ENCODE peak calls at places on chromosomes 13 and 19, in four cellular contexts. P, C, X and V are unnamed samples.

GRCh38 chr13:50829896-50830295 is 13.6 kb downstream of the DLEU7 start:
- DNase-seq in X (no peak), C (no peak), P (no peak), V (no peak)

GRCh38 chr13:42702726-42703125 is 78.7 kb upstream of the FAM216B start:
- DNase-seq in X (no peak), P (no peak), C (no peak), V (no peak)

GRCh38 chr19:29752450-29753025 is 37.5 kb upstream of the C19orf12 start:
- DNase-seq in P (no peak), C (no peak), X (no peak), V (no peak)

GRCh38 chr13:51912091-51912490 is 50.3 kb downstream of the CCDC70 start:
- DNase-seq in P (no peak), X (no peak), C (no peak), V (peak; percentile 26)

GRCh38 chr13:48181482-48182145 is 51.4 kb upstream of the ITM2B start:
- DNase-seq in X (no peak), C (no peak), P (no peak), V (no peak)

GRCh38 chr19:56837492-56837891 is 3.0 kb downstream of the PEG3 start:
- DNase-seq in P (no peak), X (no peak), C (peak; percentile 84), V (no peak)

GRCh38 chr13:95797016-95797415 is 120.1 kb downstream of the DNAJC3 start:
- DNase-seq in C (no peak), P (no peak), X (no peak), V (no peak)

GRCh38 chr19:1302534-1303239 is 17.0 kb downstream of the EFNA2 start:
- DNase-seq in X (no peak), C (no peak), P (no peak), V (no peak)

GRCh38 chr13:112066624-112067004 is 335 bp upstream of the SOX1 start:
- DNase-seq in C (peak; percentile 84), P (no peak), X (peak; percentile 82), V (peak; percentile 91)

GRCh38 chr13:28478127-28478526 is 16.8 kb downstream of the FLT1 start:
- DNase-seq in C (no peak), P (peak; percentile 84), X (no peak), V (no peak)

GRCh38 chr13:40818926-40819325 is 29.5 kb downstream of the SLC25A15 start:
- DNase-seq in C (no peak), P (no peak), X (no peak), V (no peak)

GRCh38 chr19:23882493-23882892 is 32.2 kb upstream of the ZNF726 start:
- DNase-seq in C (no peak), P (no peak), X (no peak), V (no peak)

GRCh38 chr13:28684257-28684656 is 25.3 kb downstream of the POMP start:
- DNase-seq in C (peak; percentile 93), X (peak; percentile 85), P (no peak), V (peak; percentile 97)

GRCh38 chr13:41127746-41128145 is 4.9 kb downstream of the KBTBD6 start:
- DNase-seq in C (no peak), P (no peak), X (no peak), V (no peak)

GRCh38 chr13:51015973-51016372 is 95.1 kb downstream of the C13orf42 start:
- DNase-seq in C (no peak), P (no peak), X (no peak), V (no peak)

GRCh38 chr19:3190921-3191805 is 5.4 kb downstream of the NCLN start:
- DNase-seq in X (no peak), C (no peak), P (no peak), V (no peak)

GRCh38 chr13:27283906-27284523 is 13.4 kb downstream of the RASL11A start:
- DNase-seq in X (no peak), P (no peak), C (no peak), V (peak; percentile 19)

GRCh38 chr13:26601669-26602068 is 44.2 kb downstream of the WASF3 start:
- DNase-seq in X (no peak), P (peak; percentile 59), C (peak; percentile 73), V (no peak)

GRCh38 chr19:31715249-31715944 is 366.2 kb upstream of the TSHZ3 start:
- DNase-seq in P (no peak), C (peak; percentile 55), X (no peak), V (no peak)

GRCh38 chr19:14439014-14439413 is 5.9 kb downstream of the PKN1 start:
- DNase-seq in X (no peak), P (no peak), C (no peak), V (no peak)

GRCh38 chr13:45584816-45585215 is 30.7 kb downstream of the ERICH6B start:
- DNase-seq in X (no peak), P (no peak), C (peak; percentile 56), V (peak; percentile 43)

GRCh38 chr19:1214862-1215731 is 9.5 kb downstream of the STK11 start:
- DNase-seq in C (no peak), P (no peak), X (no peak), V (no peak)

GRCh38 chr13:98173431-98173921 is 3.6 kb downstream of the RNF113B start:
- DNase-seq in X (no peak), C (peak; percentile 93), P (peak; percentile 99), V (no peak)

GRCh38 chr13:110643324-110643723 is 28.0 kb downstream of the NAXD start:
- DNase-seq in X (peak; percentile 33), C (no peak), P (no peak), V (peak; percentile 19)

GRCh38 chr13:38662362-38662761 is 24.5 kb upstream of the FREM2 start:
- DNase-seq in X (no peak), P (peak; percentile 16), C (no peak), V (no peak)

GRCh38 chr13:22487932-22488331 is 692.8 kb upstream of the SGCG start:
- DNase-seq in X (no peak), P (no peak), C (no peak), V (no peak)

DNA sequence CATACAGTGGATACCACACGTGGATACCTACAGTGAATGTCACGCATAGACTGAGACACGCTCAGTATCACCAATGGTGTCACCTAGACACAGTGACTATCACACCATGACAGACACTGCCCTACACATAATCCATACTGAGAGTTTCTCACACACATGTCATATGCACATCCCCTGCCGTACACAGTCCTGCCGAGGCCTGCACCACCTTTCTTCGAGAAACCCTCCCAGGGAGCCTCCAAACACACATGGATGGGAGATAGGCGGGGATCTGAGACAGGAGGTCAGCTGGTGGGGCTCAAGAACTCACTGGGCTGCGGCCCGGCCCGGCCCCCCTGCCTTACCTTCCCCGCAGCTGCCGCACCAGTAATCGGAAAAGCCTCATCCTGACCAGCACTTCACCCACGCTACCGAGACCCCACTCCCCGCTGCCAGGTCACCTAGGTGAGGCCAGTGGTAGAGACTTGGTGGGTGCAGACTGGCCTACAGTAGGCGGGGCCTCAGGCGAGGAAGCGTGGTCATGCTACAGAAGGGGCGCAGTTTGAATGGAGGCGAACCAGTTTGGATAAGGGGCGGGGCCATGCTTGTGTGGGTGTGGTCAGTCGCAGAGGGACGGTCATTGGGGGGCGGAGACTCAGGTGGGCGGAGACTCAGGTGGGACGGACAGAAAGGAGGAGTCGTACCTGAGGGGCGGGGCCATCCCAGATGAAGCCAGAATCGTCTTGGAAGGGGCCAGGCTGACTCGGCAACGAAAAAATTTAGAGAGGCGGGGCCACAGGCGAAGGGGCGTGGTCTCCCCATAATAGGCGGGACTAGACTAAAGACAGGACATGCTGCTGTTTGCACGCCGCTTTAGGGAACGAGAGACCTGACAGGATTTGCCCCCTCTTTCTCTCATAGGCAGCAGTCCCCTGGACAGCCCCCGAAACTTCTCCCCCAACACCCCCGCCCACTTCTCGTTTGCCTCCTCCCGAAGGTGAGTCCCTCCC is 2.1 kb downstream of the MAST1 start:
- DNase-seq in X (peak; percentile 100), P (peak; percentile 63), C (peak; percentile 98), V (peak; percentile 98)
- H3K23ac ChIP-seq in X (no peak overlapping the region), P (no peak overlapping the region), C (no peak overlapping the region), V (no peak overlapping the region)

DNA sequence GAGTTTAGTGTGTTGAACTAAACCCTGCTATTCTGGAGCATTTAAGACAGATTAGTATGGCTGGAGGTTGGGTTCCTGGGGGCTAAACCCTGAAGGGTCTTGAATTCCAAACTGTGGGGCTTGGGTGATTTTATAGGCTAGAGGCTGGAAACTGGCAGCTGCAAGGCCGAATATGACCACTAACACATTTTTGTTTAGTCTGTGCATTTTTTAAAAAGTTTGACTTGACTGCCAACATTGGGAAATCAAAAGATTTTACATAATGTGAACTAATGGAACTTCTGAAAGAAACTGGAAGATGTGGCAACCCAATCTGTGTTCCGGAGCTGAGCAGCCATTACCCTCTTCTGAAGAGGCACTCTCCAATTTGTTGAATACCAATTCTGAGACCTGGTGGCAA is 5.1 kb downstream of the ZNF784 start:
- DNase-seq in X (no peak), P (peak; percentile 61), C (no peak), V (no peak)
- H3K56ac ChIP-seq in X (no peak overlapping the region), P (no peak overlapping the region), C (no peak overlapping the region), V (no peak overlapping the region)

DNA sequence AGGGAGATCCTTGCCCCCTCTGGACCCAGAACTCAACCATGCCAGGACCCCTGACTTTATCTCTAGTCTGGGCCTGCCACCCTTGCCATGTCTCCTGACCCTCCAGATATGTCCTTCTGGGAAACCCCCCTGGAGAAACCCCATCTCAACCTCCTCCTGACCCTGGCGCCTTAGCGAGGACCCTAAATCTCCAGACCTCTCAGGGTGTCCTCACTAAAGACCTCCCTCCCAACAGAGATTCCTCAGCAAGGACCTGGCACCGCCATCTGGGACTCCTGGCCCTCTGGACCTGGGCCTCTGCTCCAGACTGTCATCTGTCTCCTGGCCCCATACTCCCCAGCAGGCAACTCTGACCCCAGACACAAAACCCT is 1.3 kb downstream of the KCNK6 start:
- DNase-seq in P (no peak), X (no peak), C (no peak), V (no peak)
- H3K9ac ChIP-seq in P (no peak overlapping the region), X (no peak overlapping the region), C (no peak overlapping the region), V (no peak overlapping the region)

DNA sequence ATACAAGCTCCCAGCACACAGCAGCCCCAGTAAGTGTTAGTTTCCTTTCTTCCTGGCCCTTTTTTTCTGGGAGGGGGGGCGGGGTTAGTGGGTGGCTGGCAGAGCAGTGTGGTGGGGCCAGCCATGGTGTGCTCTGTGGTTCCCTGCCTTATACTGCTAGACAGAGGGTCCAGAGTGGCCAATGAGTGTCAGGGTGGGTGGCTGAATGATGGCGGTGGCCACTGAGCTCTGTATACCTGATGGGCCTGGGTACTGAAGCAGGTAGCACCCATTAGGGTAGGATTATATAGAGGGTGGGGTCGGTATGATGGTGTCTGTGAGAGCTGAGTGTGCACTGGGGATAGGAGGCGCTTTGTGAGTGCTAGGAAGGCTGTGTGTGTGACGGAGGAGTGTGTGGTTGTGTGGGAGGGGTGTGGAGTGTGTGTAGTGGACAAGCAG is 13.8 kb downstream of the CIC start:
- DNase-seq in C (no peak), X (no peak), P (no peak), V (no peak)
- H3K23ac ChIP-seq in C (no peak overlapping the region), X (no peak overlapping the region), P (peak overlapping the region; percentile 92), V (no peak overlapping the region)

DNA sequence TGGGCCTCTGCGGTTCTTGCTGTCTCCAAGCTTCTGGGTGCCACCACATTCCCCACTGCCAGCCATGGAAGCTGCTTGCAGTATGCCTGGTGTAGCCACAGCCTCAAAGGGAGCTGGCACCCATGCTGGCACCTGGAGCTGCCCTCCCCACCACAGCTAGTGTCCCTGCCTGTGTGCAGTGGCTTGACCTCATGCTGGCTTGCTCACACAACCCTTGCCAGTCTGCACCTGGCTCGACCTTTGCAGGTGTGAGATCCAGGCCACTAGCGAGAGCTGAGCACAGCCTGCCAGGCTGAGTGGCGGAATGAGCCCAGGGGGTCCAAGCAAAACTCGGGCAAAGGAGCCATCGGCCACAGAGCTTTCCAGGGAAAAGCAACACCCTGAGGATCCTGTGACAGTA is 236.7 kb upstream of the CSNK1A1L start:
- DNase-seq in P (no peak), X (no peak), C (no peak), V (no peak)
- H3K56ac ChIP-seq in P (no peak overlapping the region), X (no peak overlapping the region), C (no peak overlapping the region), V (no peak overlapping the region)

GRCh38 chr19:49148784-49149651 is 6.2 kb downstream of the HRC start:
- DNase-seq in C (peak; percentile 99), X (peak; percentile 100), P (peak; percentile 86), V (peak; percentile 99)
- H3K9ac ChIP-seq in C (peak overlapping the region; percentile 82), X (no peak overlapping the region), P (no peak overlapping the region), V (peak overlapping the region; percentile 5)